ENCODE peak calls at places on chromosomes 1 and 21, in six cellular contexts. One of them, this sample, is unnamed.

GRCh38 chr1:245396615-245397014 is 241.8 kb downstream of the KIF26B start:
- DNase-seq in stimulated activated CD4-positive, alpha-beta T cell treated with anti-CD3 and anti-CD28 coated beads, Interleukin-2, amount 100 ng/mL, for 48 hours: no peak
- DNase-seq in effector memory CD4-positive, alpha-beta T cell: no peak
- DNase-seq in NCI-H1105 treated with DMSO at 0.1 percent for 48 hours: no peak
- DNase-seq in caudate nucleus: no peak
- DNase-seq in AG04450: no peak
- DNase-seq in this sample: no peak

GRCh38 chr1:31981976-31982375 is 31.7 kb upstream of the KHDRBS1 start:
- DNase-seq in stimulated activated CD4-positive, alpha-beta T cell treated with anti-CD3 and anti-CD28 coated beads, Interleukin-2, amount 100 ng/mL, for 48 hours: no peak
- DNase-seq in effector memory CD4-positive, alpha-beta T cell: peak
- DNase-seq in NCI-H1105 treated with DMSO at 0.1 percent for 48 hours: no peak
- DNase-seq in caudate nucleus: no peak
- DNase-seq in AG04450: no peak
- DNase-seq in this sample: peak

GRCh38 chr1:198493324-198493723 is 47.2 kb downstream of the ATP6V1G3 start:
- DNase-seq in stimulated activated CD4-positive, alpha-beta T cell treated with anti-CD3 and anti-CD28 coated beads, Interleukin-2, amount 100 ng/mL, for 48 hours: no peak
- DNase-seq in effector memory CD4-positive, alpha-beta T cell: no peak
- DNase-seq in NCI-H1105 treated with DMSO at 0.1 percent for 48 hours: no peak
- DNase-seq in caudate nucleus: no peak
- DNase-seq in AG04450: no peak
- DNase-seq in this sample: no peak

GRCh38 chr21:42391297-42391696 is 4.6 kb downstream of the TMPRSS3 start:
- DNase-seq in stimulated activated CD4-positive, alpha-beta T cell treated with anti-CD3 and anti-CD28 coated beads, Interleukin-2, amount 100 ng/mL, for 48 hours: no peak
- DNase-seq in effector memory CD4-positive, alpha-beta T cell: no peak
- DNase-seq in NCI-H1105 treated with DMSO at 0.1 percent for 48 hours: no peak
- DNase-seq in caudate nucleus: no peak
- DNase-seq in AG04450: no peak
- DNase-seq in this sample: no peak

GRCh38 chr1:46489169-46489637 is 433 bp upstream of the DMBX1 start:
- DNase-seq in stimulated activated CD4-positive, alpha-beta T cell treated with anti-CD3 and anti-CD28 coated beads, Interleukin-2, amount 100 ng/mL, for 48 hours: peak
- DNase-seq in effector memory CD4-positive, alpha-beta T cell: no peak
- DNase-seq in NCI-H1105 treated with DMSO at 0.1 percent for 48 hours: peak
- DNase-seq in caudate nucleus: no peak
- DNase-seq in AG04450: no peak
- DNase-seq in this sample: no peak

GRCh38 chr1:109895720-109896504 is 14.7 kb upstream of the CSF1 start:
- DNase-seq in stimulated activated CD4-positive, alpha-beta T cell treated with anti-CD3 and anti-CD28 coated beads, Interleukin-2, amount 100 ng/mL, for 48 hours: no peak
- DNase-seq in effector memory CD4-positive, alpha-beta T cell: no peak
- DNase-seq in NCI-H1105 treated with DMSO at 0.1 percent for 48 hours: no peak
- DNase-seq in caudate nucleus: no peak
- DNase-seq in AG04450: no peak
- DNase-seq in this sample: no peak

GRCh38 chr21:25369524-25370300 is 237.6 kb downstream of the MRPL39 start:
- DNase-seq in stimulated activated CD4-positive, alpha-beta T cell treated with anti-CD3 and anti-CD28 coated beads, Interleukin-2, amount 100 ng/mL, for 48 hours: no peak
- DNase-seq in effector memory CD4-positive, alpha-beta T cell: no peak
- DNase-seq in NCI-H1105 treated with DMSO at 0.1 percent for 48 hours: no peak
- DNase-seq in caudate nucleus: no peak
- DNase-seq in AG04450: no peak
- DNase-seq in this sample: no peak

GRCh38 chr1:236774926-236775325 is 20.2 kb upstream of the MTR start:
- DNase-seq in stimulated activated CD4-positive, alpha-beta T cell treated with anti-CD3 and anti-CD28 coated beads, Interleukin-2, amount 100 ng/mL, for 48 hours: no peak
- DNase-seq in effector memory CD4-positive, alpha-beta T cell: no peak
- DNase-seq in NCI-H1105 treated with DMSO at 0.1 percent for 48 hours: no peak
- DNase-seq in caudate nucleus: no peak
- DNase-seq in AG04450: no peak
- DNase-seq in this sample: no peak

GRCh38 chr21:33478858-33479678 is 706 bp downstream of the TMEM50B start:
- DNase-seq in stimulated activated CD4-positive, alpha-beta T cell treated with anti-CD3 and anti-CD28 coated beads, Interleukin-2, amount 100 ng/mL, for 48 hours: peak
- DNase-seq in effector memory CD4-positive, alpha-beta T cell: peak
- DNase-seq in NCI-H1105 treated with DMSO at 0.1 percent for 48 hours: peak
- DNase-seq in caudate nucleus: peak
- DNase-seq in AG04450: no peak
- DNase-seq in this sample: peak

GRCh38 chr21:31862078-31862477 is 10.7 kb upstream of the HUNK start:
- DNase-seq in stimulated activated CD4-positive, alpha-beta T cell treated with anti-CD3 and anti-CD28 coated beads, Interleukin-2, amount 100 ng/mL, for 48 hours: no peak
- DNase-seq in effector memory CD4-positive, alpha-beta T cell: no peak
- DNase-seq in NCI-H1105 treated with DMSO at 0.1 percent for 48 hours: no peak
- DNase-seq in caudate nucleus: no peak
- DNase-seq in AG04450: no peak
- DNase-seq in this sample: no peak

GRCh38 chr1:146021622-146022402 is at the start of gene HJV:
- DNase-seq in stimulated activated CD4-positive, alpha-beta T cell treated with anti-CD3 and anti-CD28 coated beads, Interleukin-2, amount 100 ng/mL, for 48 hours: no peak
- DNase-seq in effector memory CD4-positive, alpha-beta T cell: no peak
- DNase-seq in NCI-H1105 treated with DMSO at 0.1 percent for 48 hours: no peak
- DNase-seq in caudate nucleus: no peak
- DNase-seq in AG04450: no peak
- DNase-seq in this sample: no peak

This sample was measured in T-helper 2 cell.